ENCODE peak calls at places on chromosomes 7 and 10, in six cellular contexts. One of them, this sample, is unnamed.

GRCh38 chr7:137992042-137992737 is 9.7 kb downstream of the CREB3L2 start:
- DNase-seq in esophagus muscularis mucosa: no peak
- DNase-seq in stomach: no peak
- DNase-seq in SK-N-SH: no peak
- DNase-seq in ovary: no peak
- DNase-seq in A549: peak
- DNase-seq in this sample: no peak

GRCh38 chr10:26860026-26860541 is 674 bp downstream of the ABI1 start:
- DNase-seq in esophagus muscularis mucosa: peak
- DNase-seq in stomach: peak
- DNase-seq in SK-N-SH: no peak
- DNase-seq in ovary: peak
- DNase-seq in A549: peak
- DNase-seq in this sample: peak

GRCh38 chr7:154871483-154871882 is 131.4 kb downstream of the PAXIP1 start:
- DNase-seq in esophagus muscularis mucosa: no peak
- DNase-seq in stomach: no peak
- DNase-seq in SK-N-SH: peak
- DNase-seq in ovary: no peak
- DNase-seq in A549: no peak
- DNase-seq in this sample: no peak

GRCh38 chr7:156998988-156999610 is 11.4 kb downstream of the MNX1 start:
- DNase-seq in esophagus muscularis mucosa: no peak
- DNase-seq in stomach: peak
- DNase-seq in SK-N-SH: peak
- DNase-seq in ovary: no peak
- DNase-seq in A549: no peak
- DNase-seq in this sample: no peak

GRCh38 chr10:74863508-74863907 is 37.1 kb downstream of the KAT6B start:
- DNase-seq in esophagus muscularis mucosa: no peak
- DNase-seq in stomach: no peak
- DNase-seq in SK-N-SH: no peak
- DNase-seq in ovary: no peak
- DNase-seq in A549: no peak
- DNase-seq in this sample: no peak

GRCh38 chr10:72254891-72255568 is 18.7 kb upstream of the DDIT4 start:
- DNase-seq in esophagus muscularis mucosa: peak
- DNase-seq in stomach: peak
- DNase-seq in SK-N-SH: peak
- DNase-seq in ovary: peak
- DNase-seq in A549: peak
- DNase-seq in this sample: peak

GRCh38 chr7:92260248-92260781 is 14.5 kb downstream of the ANKIB1 start:
- DNase-seq in esophagus muscularis mucosa: no peak
- DNase-seq in stomach: no peak
- DNase-seq in SK-N-SH: no peak
- DNase-seq in ovary: no peak
- DNase-seq in A549: peak
- DNase-seq in this sample: no peak

GRCh38 chr7:115269486-115269885 is 347.6 kb downstream of the MDFIC start:
- DNase-seq in esophagus muscularis mucosa: no peak
- DNase-seq in stomach: no peak
- DNase-seq in SK-N-SH: no peak
- DNase-seq in ovary: no peak
- DNase-seq in A549: no peak
- DNase-seq in this sample: no peak

GRCh38 chr10:12726971-12727831 is 274.3 kb downstream of the CCDC3 start:
- DNase-seq in esophagus muscularis mucosa: no peak
- DNase-seq in stomach: no peak
- DNase-seq in SK-N-SH: no peak
- DNase-seq in ovary: no peak
- DNase-seq in A549: no peak
- DNase-seq in this sample: no peak

GRCh38 chr7:74193054-74193453 is 16.8 kb upstream of the LAT2 start:
- DNase-seq in esophagus muscularis mucosa: no peak
- DNase-seq in stomach: no peak
- DNase-seq in SK-N-SH: no peak
- DNase-seq in ovary: no peak
- DNase-seq in A549: no peak
- DNase-seq in this sample: no peak
- TF ChIP-seq EP300 in esophagus muscularis mucosa: no peak
- TF ChIP-seq EP300 in stomach: no peak
- TF ChIP-seq EP300 in SK-N-SH: no peak
- TF ChIP-seq EP300 in ovary: no peak
- TF ChIP-seq EP300 in A549: no peak
- TF ChIP-seq EP300 in this sample: no peak

GRCh38 chr7:104943502-104944343 is 70.3 kb upstream of the KMT2E start:
- DNase-seq in esophagus muscularis mucosa: no peak
- DNase-seq in stomach: peak
- DNase-seq in SK-N-SH: peak
- DNase-seq in ovary: peak
- DNase-seq in A549: peak
- DNase-seq in this sample: peak
- TF ChIP-seq EP300 in esophagus muscularis mucosa: no peak
- TF ChIP-seq EP300 in stomach: no peak
- TF ChIP-seq EP300 in SK-N-SH: no peak
- TF ChIP-seq EP300 in ovary: no peak
- TF ChIP-seq EP300 in A549: no peak
- TF ChIP-seq EP300 in this sample: peak

GRCh38 chr10:15084502-15084922 is 4.1 kb downstream of the ACBD7 start:
- DNase-seq in esophagus muscularis mucosa: no peak
- DNase-seq in stomach: peak
- DNase-seq in SK-N-SH: no peak
- DNase-seq in ovary: peak
- DNase-seq in A549: peak
- DNase-seq in this sample: peak
- TF ChIP-seq EP300 in esophagus muscularis mucosa: no peak
- TF ChIP-seq EP300 in stomach: no peak
- TF ChIP-seq EP300 in SK-N-SH: no peak
- TF ChIP-seq EP300 in ovary: no peak
- TF ChIP-seq EP300 in A549: no peak
- TF ChIP-seq EP300 in this sample: no peak

GRCh38 chr10:112716924-112717348 is 233.1 kb upstream of the TCF7L2 start:
- DNase-seq in esophagus muscularis mucosa: peak
- DNase-seq in stomach: peak
- DNase-seq in SK-N-SH: no peak
- DNase-seq in ovary: no peak
- DNase-seq in A549: peak
- DNase-seq in this sample: no peak
- TF ChIP-seq EP300 in esophagus muscularis mucosa: no peak
- TF ChIP-seq EP300 in stomach: no peak
- TF ChIP-seq EP300 in SK-N-SH: no peak
- TF ChIP-seq EP300 in ovary: no peak
- TF ChIP-seq EP300 in A549: no peak
- TF ChIP-seq EP300 in this sample: no peak

GRCh38 chr10:121485443-121486139 is 112.7 kb downstream of the FGFR2 start:
- DNase-seq in esophagus muscularis mucosa: no peak
- DNase-seq in stomach: no peak
- DNase-seq in SK-N-SH: no peak
- DNase-seq in ovary: no peak
- DNase-seq in A549: no peak
- DNase-seq in this sample: no peak
- TF ChIP-seq EP300 in esophagus muscularis mucosa: no peak
- TF ChIP-seq EP300 in stomach: no peak
- TF ChIP-seq EP300 in SK-N-SH: no peak
- TF ChIP-seq EP300 in ovary: no peak
- TF ChIP-seq EP300 in A549: no peak
- TF ChIP-seq EP300 in this sample: no peak

GRCh38 chr10:110399163-110400094 is 94.7 kb upstream of the SMNDC1 start:
- DNase-seq in esophagus muscularis mucosa: no peak
- DNase-seq in stomach: peak
- DNase-seq in SK-N-SH: no peak
- DNase-seq in ovary: no peak
- DNase-seq in A549: peak
- DNase-seq in this sample: no peak
- TF ChIP-seq EP300 in esophagus muscularis mucosa: no peak
- TF ChIP-seq EP300 in stomach: no peak
- TF ChIP-seq EP300 in SK-N-SH: peak
- TF ChIP-seq EP300 in ovary: no peak
- TF ChIP-seq EP300 in A549: peak
- TF ChIP-seq EP300 in this sample: no peak